ENCODE peak calls at places on chromosomes 6 and 20, in six cellular contexts. One of them, this sample, is unnamed.

GRCh38 chr6:41548098-41548840 is 2.1 kb downstream of the FOXP4 start:
- DNase-seq in A673: no peak
- DNase-seq in HFF-Myc: no peak
- DNase-seq in fibroblast of lung: no peak
- DNase-seq in heart left ventricle: no peak
- DNase-seq in heart right ventricle: no peak
- DNase-seq in this sample: no peak

GRCh38 chr6:14550817-14551216 is 433.2 kb downstream of the CD83 start:
- DNase-seq in A673: peak
- DNase-seq in HFF-Myc: no peak
- DNase-seq in fibroblast of lung: no peak
- DNase-seq in heart left ventricle: peak
- DNase-seq in heart right ventricle: no peak
- DNase-seq in this sample: no peak

GRCh38 chr6:164262348-164262747 is 847.8 kb downstream of the QKI start:
- DNase-seq in A673: no peak
- DNase-seq in HFF-Myc: no peak
- DNase-seq in fibroblast of lung: no peak
- DNase-seq in heart left ventricle: no peak
- DNase-seq in heart right ventricle: no peak
- DNase-seq in this sample: no peak

GRCh38 chr6:112176175-112176574 is 78.2 kb downstream of the LAMA4 start:
- DNase-seq in A673: no peak
- DNase-seq in HFF-Myc: no peak
- DNase-seq in fibroblast of lung: no peak
- DNase-seq in heart left ventricle: no peak
- DNase-seq in heart right ventricle: no peak
- DNase-seq in this sample: no peak

GRCh38 chr20:1900321-1900791 is 5.1 kb downstream of the SIRPA start:
- DNase-seq in A673: peak
- DNase-seq in HFF-Myc: peak
- DNase-seq in fibroblast of lung: peak
- DNase-seq in heart left ventricle: peak
- DNase-seq in heart right ventricle: peak
- DNase-seq in this sample: peak

GRCh38 chr20:57033994-57034393 is 232.4 kb downstream of the BMP7 start:
- DNase-seq in A673: no peak
- DNase-seq in HFF-Myc: no peak
- DNase-seq in fibroblast of lung: no peak
- DNase-seq in heart left ventricle: no peak
- DNase-seq in heart right ventricle: no peak
- DNase-seq in this sample: no peak

GRCh38 chr6:125952764-125953501 is 3.6 kb upstream of the HINT3 start:
- DNase-seq in A673: peak
- DNase-seq in HFF-Myc: no peak
- DNase-seq in fibroblast of lung: no peak
- DNase-seq in heart left ventricle: no peak
- DNase-seq in heart right ventricle: no peak
- DNase-seq in this sample: peak

GRCh38 chr6:167550936-167551633 is 226.2 kb downstream of the TTLL2 start:
- DNase-seq in A673: no peak
- DNase-seq in HFF-Myc: no peak
- DNase-seq in fibroblast of lung: peak
- DNase-seq in heart left ventricle: peak
- DNase-seq in heart right ventricle: peak
- DNase-seq in this sample: no peak

GRCh38 chr6:11085758-11086435 is 7.7 kb upstream of the SMIM13 start:
- DNase-seq in A673: no peak
- DNase-seq in HFF-Myc: no peak
- DNase-seq in fibroblast of lung: peak
- DNase-seq in heart left ventricle: no peak
- DNase-seq in heart right ventricle: no peak
- DNase-seq in this sample: no peak

GRCh38 chr6:157054531-157054979 is 268.8 kb downstream of the TMEM242 start:
- DNase-seq in A673: no peak
- DNase-seq in HFF-Myc: no peak
- DNase-seq in fibroblast of lung: no peak
- DNase-seq in heart left ventricle: no peak
- DNase-seq in heart right ventricle: no peak
- DNase-seq in this sample: no peak

GRCh38 chr20:21053002-21053762 is 53.0 kb downstream of the LINC00237 start:
- DNase-seq in A673: peak
- DNase-seq in HFF-Myc: no peak
- DNase-seq in fibroblast of lung: no peak
- DNase-seq in heart left ventricle: no peak
- DNase-seq in heart right ventricle: no peak
- DNase-seq in this sample: peak

GRCh38 chr20:5614506-5614905 is 135.7 kb upstream of the SHLD1 start:
- DNase-seq in A673: no peak
- DNase-seq in HFF-Myc: no peak
- DNase-seq in fibroblast of lung: no peak
- DNase-seq in heart left ventricle: no peak
- DNase-seq in heart right ventricle: no peak
- DNase-seq in this sample: no peak

GRCh38 chr6:114181629-114182028 is 161.2 kb downstream of the HS3ST5 start:
- DNase-seq in A673: no peak
- DNase-seq in HFF-Myc: no peak
- DNase-seq in fibroblast of lung: no peak
- DNase-seq in heart left ventricle: no peak
- DNase-seq in heart right ventricle: no peak
- DNase-seq in this sample: no peak

GRCh38 chr6:83216806-83217205 is 23.6 kb downstream of the RWDD2A start:
- DNase-seq in A673: no peak
- DNase-seq in HFF-Myc: no peak
- DNase-seq in fibroblast of lung: no peak
- DNase-seq in heart left ventricle: no peak
- DNase-seq in heart right ventricle: no peak
- DNase-seq in this sample: no peak

GRCh38 chr6:83221302-83221701 is 28.1 kb downstream of the RWDD2A start:
- DNase-seq in A673: no peak
- DNase-seq in HFF-Myc: no peak
- DNase-seq in fibroblast of lung: no peak
- DNase-seq in heart left ventricle: no peak
- DNase-seq in heart right ventricle: no peak
- DNase-seq in this sample: no peak

GRCh38 chr6:83220121-83220520 is 27.0 kb downstream of the RWDD2A start:
- DNase-seq in A673: no peak
- DNase-seq in HFF-Myc: no peak
- DNase-seq in fibroblast of lung: no peak
- DNase-seq in heart left ventricle: no peak
- DNase-seq in heart right ventricle: no peak
- DNase-seq in this sample: no peak

GRCh38 chr6:83226517-83226916 is 33.4 kb downstream of the RWDD2A start:
- DNase-seq in A673: no peak
- DNase-seq in HFF-Myc: no peak
- DNase-seq in fibroblast of lung: peak
- DNase-seq in heart left ventricle: no peak
- DNase-seq in heart right ventricle: no peak
- DNase-seq in this sample: no peak

GRCh38 chr6:83221886-83222479 is 28.8 kb downstream of the RWDD2A start:
- DNase-seq in A673: peak
- DNase-seq in HFF-Myc: peak
- DNase-seq in fibroblast of lung: peak
- DNase-seq in heart left ventricle: no peak
- DNase-seq in heart right ventricle: no peak
- DNase-seq in this sample: peak
- TF ChIP-seq CTCF in A673: peak
- TF ChIP-seq CTCF in HFF-Myc: peak
- TF ChIP-seq CTCF in fibroblast of lung: no peak
- TF ChIP-seq CTCF in heart left ventricle: peak
- TF ChIP-seq CTCF in heart right ventricle: peak
- TF ChIP-seq CTCF in this sample: peak

GRCh38 chr20:63469713-63470101 is 2.7 kb downstream of the KCNQ2 start:
- DNase-seq in A673: no peak
- DNase-seq in HFF-Myc: no peak
- DNase-seq in fibroblast of lung: no peak
- DNase-seq in heart left ventricle: no peak
- DNase-seq in heart right ventricle: no peak
- DNase-seq in this sample: no peak

GRCh38 chr20:63470410-63470809 is 2.0 kb downstream of the KCNQ2 start:
- DNase-seq in A673: no peak
- DNase-seq in HFF-Myc: no peak
- DNase-seq in fibroblast of lung: no peak
- DNase-seq in heart left ventricle: no peak
- DNase-seq in heart right ventricle: no peak
- DNase-seq in this sample: no peak

GRCh38 chr20:63472159-63472811 is at the start of gene KCNQ2:
- DNase-seq in A673: peak
- DNase-seq in HFF-Myc: no peak
- DNase-seq in fibroblast of lung: no peak
- DNase-seq in heart left ventricle: no peak
- DNase-seq in heart right ventricle: no peak
- DNase-seq in this sample: no peak

GRCh38 chr20:63471719-63472158 is 716 bp downstream of the KCNQ2 start:
- DNase-seq in A673: no peak
- DNase-seq in HFF-Myc: no peak
- DNase-seq in fibroblast of lung: no peak
- DNase-seq in heart left ventricle: no peak
- DNase-seq in heart right ventricle: no peak
- DNase-seq in this sample: no peak

DNA sequence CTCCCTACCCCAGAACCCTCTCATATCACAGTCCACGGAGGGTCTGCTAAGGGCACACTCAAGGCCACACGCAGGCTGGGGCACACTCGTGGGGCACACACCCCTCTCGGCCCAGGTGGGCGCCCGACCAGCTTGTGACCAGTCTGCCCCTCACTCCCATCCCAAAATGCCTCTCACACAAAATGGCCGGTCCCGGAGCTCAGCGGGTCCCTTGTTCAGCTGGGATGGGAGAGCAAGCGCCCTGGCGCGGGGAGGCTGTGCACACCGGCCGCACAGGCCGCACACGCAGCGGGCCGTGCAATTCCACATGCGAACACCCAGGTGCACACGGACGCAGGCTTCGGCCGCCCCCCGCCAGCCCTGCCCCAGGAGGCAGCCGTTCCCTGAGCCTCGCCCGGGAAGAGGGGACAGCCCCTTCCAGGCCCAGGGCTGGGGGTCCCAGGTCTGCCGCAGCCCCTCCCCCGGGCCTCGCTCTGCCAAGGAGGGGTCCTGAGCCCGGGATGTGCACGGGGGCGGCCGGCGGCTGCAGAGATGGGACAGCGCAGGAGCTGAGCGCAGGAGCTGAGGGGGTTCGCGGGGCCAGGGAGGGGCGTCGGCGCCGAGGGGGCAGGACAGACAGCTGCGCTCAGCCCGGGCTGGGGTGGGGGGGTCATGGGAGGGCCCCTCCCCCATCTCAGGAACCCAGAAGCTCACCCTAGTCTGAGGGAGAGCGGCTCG is 1.3 kb downstream of the KCNQ2 start:
- DNase-seq in A673: no peak
- DNase-seq in HFF-Myc: no peak
- DNase-seq in fibroblast of lung: no peak
- DNase-seq in heart left ventricle: no peak
- DNase-seq in heart right ventricle: no peak
- DNase-seq in this sample: no peak
- H3K4me3 ChIP-seq in A673: peak
- H3K4me3 ChIP-seq in HFF-Myc: no peak
- H3K4me3 ChIP-seq in fibroblast of lung: no peak
- H3K4me3 ChIP-seq in heart left ventricle: no peak
- H3K4me3 ChIP-seq in heart right ventricle: no peak
- H3K4me3 ChIP-seq in this sample: no peak

DNA sequence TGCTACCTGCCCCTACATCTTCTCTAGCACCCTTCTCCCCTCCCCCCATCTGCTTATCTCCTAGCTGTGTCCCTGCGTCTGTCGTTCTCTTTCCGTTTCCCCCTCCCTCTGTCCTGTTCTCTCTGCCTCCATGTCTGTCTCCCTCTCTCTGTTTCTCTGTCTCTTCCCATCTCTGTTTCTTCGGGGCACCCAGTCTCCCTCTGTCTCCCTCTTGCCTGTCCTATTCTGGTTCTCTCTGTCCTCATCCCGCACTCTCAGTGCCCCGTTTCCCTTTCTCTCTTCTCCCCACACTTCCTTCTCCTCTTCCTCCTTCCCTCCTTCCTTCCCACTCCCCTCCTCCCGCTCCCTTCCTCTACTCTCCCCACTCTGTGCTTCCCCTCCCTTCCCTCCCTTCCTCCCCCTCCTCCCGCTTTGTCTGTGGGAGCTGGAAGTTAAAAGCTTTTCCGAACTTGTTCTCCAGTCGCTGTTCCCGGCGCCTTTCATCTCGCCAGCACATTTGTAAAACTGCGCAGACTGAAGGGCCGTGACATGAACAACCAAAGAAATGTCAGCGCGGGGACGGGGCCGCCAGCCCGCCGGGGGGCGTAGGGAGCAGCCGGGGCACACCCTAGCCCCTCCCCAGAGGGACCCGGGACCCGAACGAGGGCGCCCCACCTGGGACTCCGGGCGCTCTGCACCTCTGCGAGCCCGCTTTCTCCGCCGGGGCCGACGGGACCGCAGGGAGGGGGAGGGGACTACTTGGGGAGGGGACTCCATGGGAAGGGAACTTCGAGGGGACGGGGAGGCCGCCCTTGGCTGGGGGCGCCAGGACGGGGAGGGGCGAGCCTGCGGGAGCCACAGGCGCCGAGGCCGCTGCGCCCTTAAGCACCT is 4.0 kb upstream of the CDH22 start:
- DNase-seq in A673: peak
- DNase-seq in HFF-Myc: no peak
- DNase-seq in fibroblast of lung: no peak
- DNase-seq in heart left ventricle: no peak
- DNase-seq in heart right ventricle: no peak
- DNase-seq in this sample: no peak
- TF ChIP-seq CTCF in A673: peak
- TF ChIP-seq CTCF in HFF-Myc: no peak
- TF ChIP-seq CTCF in fibroblast of lung: no peak
- TF ChIP-seq CTCF in heart left ventricle: no peak
- TF ChIP-seq CTCF in heart right ventricle: peak
- TF ChIP-seq CTCF in this sample: no peak

GRCh38 chr6:138030872-138031271 is 76.3 kb downstream of the PERP start:
- DNase-seq in A673: no peak
- DNase-seq in HFF-Myc: no peak
- DNase-seq in fibroblast of lung: no peak
- DNase-seq in heart left ventricle: no peak
- DNase-seq in heart right ventricle: no peak
- DNase-seq in this sample: peak

GRCh38 chr6:138034229-138034628 is 73.0 kb downstream of the PERP start:
- DNase-seq in A673: no peak
- DNase-seq in HFF-Myc: no peak
- DNase-seq in fibroblast of lung: no peak
- DNase-seq in heart left ventricle: no peak
- DNase-seq in heart right ventricle: no peak
- DNase-seq in this sample: no peak

GRCh38 chr6:138031417-138031816 is 75.8 kb downstream of the PERP start:
- DNase-seq in A673: no peak
- DNase-seq in HFF-Myc: no peak
- DNase-seq in fibroblast of lung: no peak
- DNase-seq in heart left ventricle: no peak
- DNase-seq in heart right ventricle: no peak
- DNase-seq in this sample: peak

GRCh38 chr6:138031850-138032249 is 75.4 kb downstream of the PERP start:
- DNase-seq in A673: no peak
- DNase-seq in HFF-Myc: no peak
- DNase-seq in fibroblast of lung: no peak
- DNase-seq in heart left ventricle: peak
- DNase-seq in heart right ventricle: no peak
- DNase-seq in this sample: peak

DNA sequence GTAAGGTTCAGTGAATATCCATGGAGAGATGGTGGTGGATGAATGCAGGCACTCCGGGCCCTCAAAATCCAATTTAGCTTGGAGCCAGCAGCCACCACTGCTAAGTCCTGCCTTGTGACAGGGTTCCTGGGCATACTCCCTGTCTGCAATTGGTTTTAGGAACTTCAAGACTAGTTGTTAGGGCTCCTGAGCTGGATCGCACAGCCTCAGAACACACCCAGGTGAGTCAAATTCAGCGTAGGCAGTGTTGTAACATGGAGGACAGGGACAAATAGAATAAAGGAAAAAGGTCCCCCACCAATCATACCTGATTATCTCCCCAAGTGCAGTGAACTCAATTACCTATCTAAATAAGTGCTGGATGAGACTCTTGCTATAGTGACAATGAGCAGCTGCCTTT is 74.6 kb downstream of the PERP start:
- DNase-seq in A673: no peak
- DNase-seq in HFF-Myc: no peak
- DNase-seq in fibroblast of lung: no peak
- DNase-seq in heart left ventricle: no peak
- DNase-seq in heart right ventricle: no peak
- DNase-seq in this sample: peak
- H3K4me3 ChIP-seq in A673: no peak
- H3K4me3 ChIP-seq in HFF-Myc: no peak
- H3K4me3 ChIP-seq in fibroblast of lung: no peak
- H3K4me3 ChIP-seq in heart left ventricle: no peak
- H3K4me3 ChIP-seq in heart right ventricle: no peak
- H3K4me3 ChIP-seq in this sample: peak

This sample was measured in epithelial cell of esophagus.